ENCODE peak calls at places on chromosomes 2 and 18, in four cellular contexts. C is left ventricle myocardium inferior, Z is K562, K is right cardiac atrium. X is an unnamed sample. For H3K4me1, the result is how much of the 10 kb centered on the place peaks cover.

GRCh38 chr2:151774506-151774905 is 40.2 kb upstream of the NEB start:
- DNase-seq in C (no peak), Z (no peak), K (no peak), X (no peak)

GRCh38 chr2:134375935-134376334 is 122.1 kb downstream of the MGAT5 start:
- DNase-seq in C (no peak), Z (no peak), K (peak), X (no peak)

GRCh38 chr2:133314761-133315160 is 253.5 kb downstream of the NCKAP5 start:
- DNase-seq in C (no peak), Z (no peak), K (no peak), X (no peak)

GRCh38 chr2:91477731-91478672 is 2786.5 kb downstream of the RPIA start:
- DNase-seq in C (peak), Z (peak), K (peak), X (peak)

GRCh38 chr2:224646242-224646846 is 61.2 kb upstream of the CUL3 start:
- DNase-seq in C (no peak), Z (peak), K (no peak), X (no peak)

GRCh38 chr18:40708726-40709125 is 1246.3 kb upstream of the PIK3C3 start:
- DNase-seq in C (no peak), Z (no peak), K (no peak), X (no peak)

GRCh38 chr2:240990266-240990529 is 8.2 kb upstream of the SNED1 start:
- DNase-seq in C (no peak), Z (no peak), K (peak), X (peak)

GRCh38 chr2:110828330-110828729 is 96.0 kb downstream of the ACOXL start:
- DNase-seq in C (no peak), Z (no peak), K (no peak), X (no peak)

GRCh38 chr2:147327636-147328035 is 517.2 kb upstream of the ACVR2A start:
- DNase-seq in C (no peak), Z (no peak), K (peak), X (no peak)

GRCh38 chr2:8761529-8762164 is 75.8 kb downstream of the KIDINS220 start:
- DNase-seq in C (no peak), Z (peak), K (no peak), X (no peak)

GRCh38 chr18:70931942-70932814 is 643.3 kb downstream of the SOCS6 start:
- DNase-seq in C (no peak), Z (no peak), K (no peak), X (no peak)

GRCh38 chr2:85843543-85843942 is 45.2 kb downstream of the ST3GAL5 start:
- DNase-seq in C (no peak), Z (peak), K (no peak), X (no peak)

GRCh38 chr2:159228006-159228655 is 58.4 kb downstream of the WDSUB1 start:
- DNase-seq in C (no peak), Z (no peak), K (no peak), X (no peak)

GRCh38 chr2:204535764-204536163 is 9.5 kb upstream of the PARD3B start:
- DNase-seq in C (no peak), Z (no peak), K (no peak), X (no peak)

GRCh38 chr2:43906448-43907122 is 67.8 kb downstream of the ABCG8 start:
- DNase-seq in C (no peak), Z (no peak), K (no peak), X (no peak)

DNA sequence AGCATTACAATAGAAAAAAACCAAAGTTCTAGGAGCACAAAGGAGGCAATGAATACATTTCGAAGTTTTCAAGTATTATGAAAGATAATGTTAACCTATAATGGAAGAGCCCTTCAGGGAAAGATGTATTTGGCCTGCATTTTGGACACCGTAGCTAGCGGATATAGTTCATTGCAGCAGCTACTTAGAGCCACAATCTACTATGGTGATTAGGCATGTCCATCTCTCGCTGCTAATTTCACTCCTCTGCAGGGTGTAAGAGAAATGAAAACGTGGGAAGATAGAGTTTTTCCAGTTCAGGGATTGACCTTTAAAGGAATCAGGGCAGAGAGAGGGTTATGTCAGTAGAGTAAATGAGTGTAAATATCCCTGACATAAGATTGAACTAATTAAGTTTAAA is 8.5 kb upstream of the CAVIN2 start:
- DNase-seq in C (no peak), Z (no peak), K (no peak), X (no peak)
- H3K27ac ChIP-seq in C (peak), Z (peak), K (peak), X (no peak)

GRCh38 chr2:107585851-107586250 is 240.8 kb upstream of the RGPD4 start:
- DNase-seq in C (no peak), Z (no peak), K (no peak), X (no peak)
- H3K4me3 ChIP-seq in C (no peak), Z (no peak), K (no peak), X (no peak)

GRCh38 chr18:24757134-24757533 is 296.7 kb downstream of the HRH4 start:
- DNase-seq in C (no peak), Z (no peak), K (no peak), X (no peak)

GRCh38 chr18:24754572-24754971 is 294.1 kb downstream of the HRH4 start:
- DNase-seq in C (no peak), Z (no peak), K (no peak), X (no peak)
- H3K4me1 ChIP-seq in C (under half), Z (under half), K (under half), X (under half)

DNA sequence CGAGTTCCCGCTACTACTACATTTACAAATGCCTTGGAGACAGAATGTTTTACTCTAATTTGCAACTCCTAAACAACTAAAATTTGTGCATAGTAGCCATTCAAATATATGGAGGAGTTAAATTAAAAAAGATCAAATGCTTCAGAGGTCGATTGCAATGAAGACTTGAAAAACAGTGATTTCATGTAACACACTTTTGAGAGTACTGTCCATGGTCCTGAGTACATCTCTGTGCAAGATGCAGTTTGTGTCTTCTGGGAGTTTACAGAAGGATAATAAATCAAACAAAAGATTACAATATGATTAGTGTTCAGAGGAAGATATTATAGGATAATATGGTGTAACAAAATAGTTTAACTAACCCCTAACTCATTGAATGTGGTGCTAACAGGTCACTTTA is 894.7 kb downstream of the TMEM182 start:
- DNase-seq in C (no peak), Z (no peak), K (no peak), X (no peak)
- H3K27ac ChIP-seq in C (no peak), Z (no peak), K (no peak), X (no peak)

GRCh38 chr2:24497685-24498084 is 6.6 kb downstream of the NCOA1 start:
- DNase-seq in C (no peak), Z (no peak), K (no peak), X (no peak)

GRCh38 chr2:24494415-24494814 is 3.4 kb downstream of the NCOA1 start:
- DNase-seq in C (no peak), Z (no peak), K (no peak), X (no peak)

GRCh38 chr2:24496959-24497358 is 5.9 kb downstream of the NCOA1 start:
- DNase-seq in C (no peak), Z (no peak), K (no peak), X (no peak)

GRCh38 chr2:24493713-24494112 is 2.7 kb downstream of the NCOA1 start:
- DNase-seq in C (no peak), Z (no peak), K (no peak), X (no peak)

GRCh38 chr2:24495451-24495850 is 4.4 kb downstream of the NCOA1 start:
- DNase-seq in C (no peak), Z (no peak), K (no peak), X (no peak)
- H3K4me3 ChIP-seq in C (no peak), Z (no peak), K (no peak), X (no peak)

GRCh38 chr2:38597115-38597514 is 5.6 kb downstream of the HNRNPLL start:
- DNase-seq in C (no peak), Z (no peak), K (no peak), X (no peak)
- H3K4me1 ChIP-seq in C (half or more), Z (under half), K (under half), X (under half)

DNA sequence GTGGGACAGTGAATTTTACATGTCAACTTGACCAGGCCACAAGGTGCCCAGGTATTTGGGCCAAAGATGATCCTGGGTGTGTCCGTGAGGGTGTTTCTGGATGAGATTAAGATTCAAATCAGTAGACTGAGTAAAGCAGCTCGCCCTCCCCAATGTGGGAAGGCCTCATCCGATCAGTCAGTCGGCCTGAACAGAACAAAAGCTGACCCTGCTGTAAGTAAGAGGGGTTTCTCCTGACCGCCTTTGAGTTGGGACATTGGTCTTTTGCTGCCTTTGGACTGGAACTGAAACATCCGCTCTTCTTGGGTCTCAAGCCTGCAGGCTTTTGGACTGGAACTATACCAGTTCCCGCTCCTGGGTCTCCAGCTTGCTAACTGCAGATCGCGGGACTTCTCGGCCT is 233.3 kb downstream of the KLHL29 start:
- DNase-seq in C (no peak), Z (no peak), K (no peak), X (no peak)
- H3K27ac ChIP-seq in C (peak), Z (no peak), K (peak), X (peak)

X was measured in testis.